ENCODE peak calls at places on chromosomes 6 and 20, in six cellular contexts. O is cardiac muscle cell; W is suprapubic skin; X is CD8-positive, alpha-beta T cell; S is psoas muscle; F is lower lobe of right lung. B is an unnamed sample.

GRCh38 chr6:47724300-47724699 is 25.9 kb downstream of the ADGRF4 start:
- DNase-seq in W (no peak), S (no peak), O (no peak), X (no peak), F (no peak), B (no peak)

GRCh38 chr6:151391021-151391470 is 313 bp downstream of the ZBTB2 start:
- DNase-seq in S (peak; percentile 93), X (peak; percentile 79), F (peak; percentile 83), W (peak; percentile 88), O (peak; percentile 79), B (peak; percentile 80)

GRCh38 chr6:77298298-77298697 is 165.0 kb downstream of the HTR1B start:
- DNase-seq in W (no peak), F (no peak), O (no peak), S (no peak), X (no peak), B (no peak)

GRCh38 chr6:53159558-53159957 is 10.9 kb upstream of the GCM1 start:
- DNase-seq in O (peak; percentile 3), W (no peak), F (no peak), X (no peak), S (no peak), B (no peak)

GRCh38 chr20:14470977-14471642 is 133.7 kb upstream of the FLRT3 start:
- DNase-seq in O (no peak), W (no peak), X (no peak), F (no peak), S (no peak), B (no peak)

GRCh38 chr20:32535953-32536823 is 48.9 kb downstream of the NOL4L start:
- DNase-seq in S (peak; percentile 68), W (no peak), F (peak; percentile 61), O (peak; percentile 22), X (peak; percentile 74), B (peak; percentile 80)

GRCh38 chr20:10447028-10447427 is 11.9 kb downstream of the SLX4IP start:
- DNase-seq in S (no peak), X (peak; percentile 42), W (no peak), F (no peak), O (peak; percentile 77), B (peak; percentile 25)

GRCh38 chr6:12173670-12174069 is 116.5 kb upstream of the EDN1 start:
- DNase-seq in W (no peak), S (no peak), O (no peak), F (no peak), X (no peak), B (no peak)

GRCh38 chr20:35988910-35989463 is 20.6 kb downstream of the CNBD2 start:
- DNase-seq in O (peak; percentile 44), X (no peak), F (no peak), W (no peak), S (no peak), B (no peak)

GRCh38 chr20:63860325-63861051 is 810 bp upstream of the ABHD16B start:
- DNase-seq in S (no peak), F (peak; percentile 71), X (no peak), W (peak; percentile 63), O (no peak), B (no peak)

GRCh38 chr20:48278961-48279481 is 493.7 kb upstream of the SULF2 start:
- DNase-seq in O (peak; percentile 72), X (no peak), S (no peak), F (no peak), W (no peak), B (no peak)

GRCh38 chr20:31712564-31713311 is 9.9 kb downstream of the BCL2L1 start:
- DNase-seq in X (no peak), O (peak; percentile 93), F (peak; percentile 84), S (peak; percentile 90), W (peak; percentile 96), B (no peak)

GRCh38 chr20:48846516-48847492 is 19.0 kb upstream of the PREX1 start:
- DNase-seq in S (no peak), X (no peak), F (no peak), O (peak; percentile 64), W (no peak), B (no peak)

GRCh38 chr6:30556964-30557682 is at the start of gene PRR3:
- DNase-seq in F (peak; percentile 88), W (peak; percentile 90), O (peak; percentile 84), S (peak; percentile 90), X (peak; percentile 58), B (peak; percentile 72)

GRCh38 chr20:58718121-58718563 is 25.5 kb downstream of the NPEPL1 start:
- DNase-seq in F (no peak), O (no peak), W (peak; percentile 50), S (peak; percentile 37), X (no peak), B (no peak)

GRCh38 chr6:96301023-96301422 is 220.6 kb upstream of the UFL1 start:
- DNase-seq in W (no peak), F (no peak), O (no peak), S (no peak), X (no peak), B (no peak)

GRCh38 chr20:35171753-35172433 is at the start of gene PROCR:
- DNase-seq in X (no peak), W (peak; percentile 92), O (peak; percentile 95), S (peak; percentile 88), F (peak; percentile 82), B (no peak)

GRCh38 chr6:152720964-152721363 is 23.3 kb downstream of the MYCT1 start:
- DNase-seq in F (no peak), W (no peak), S (no peak), X (no peak), O (no peak), B (no peak)

GRCh38 chr20:51966296-51966971 is 164.1 kb upstream of the SALL4 start:
- DNase-seq in X (no peak), S (peak; percentile 51), F (no peak), O (peak; percentile 84), W (no peak), B (no peak)

GRCh38 chr6:89942601-89943000 is 48.3 kb downstream of the GJA10 start:
- DNase-seq in X (no peak), S (no peak), O (no peak), W (no peak), F (no peak), B (no peak)

GRCh38 chr20:5969348-5969935 is 19.0 kb downstream of the MCM8 start:
- DNase-seq in W (no peak), S (no peak), F (no peak), O (no peak), X (no peak), B (no peak)

GRCh38 chr20:15446373-15446772 is 1109.0 kb upstream of the FLRT3 start:
- DNase-seq in S (peak; percentile 53), F (no peak), W (no peak), X (no peak), O (no peak), B (no peak)

GRCh38 chr20:52972190-52972937 is at the start of gene TSHZ2:
- DNase-seq in S (peak; percentile 74), W (peak; percentile 77), O (peak; percentile 72), X (no peak), F (no peak), B (peak; percentile 13)

GRCh38 chr6:160138839-160139419 is 17.3 kb downstream of the SLC22A1 start:
- DNase-seq in W (no peak), X (no peak), F (no peak), O (no peak), S (no peak), B (no peak)

GRCh38 chr20:14434379-14435136 is 97.1 kb upstream of the FLRT3 start:
- DNase-seq in O (no peak), X (no peak), W (no peak), S (no peak), F (no peak), B (no peak)

GRCh38 chr6:169969372-169970099 is 218.1 kb downstream of the ERMARD start:
- DNase-seq in X (no peak), O (no peak), W (peak; percentile 35), S (no peak), F (no peak), B (no peak)

GRCh38 chr6:35300848-35301247 is 3.2 kb downstream of the DEF6 start:
- DNase-seq in W (peak; percentile 51), X (peak; percentile 40), O (no peak), F (no peak), S (no peak), B (peak; percentile 42)

GRCh38 chr6:35299674-35300073 is 2.1 kb downstream of the DEF6 start:
- DNase-seq in W (peak; percentile 67), O (no peak), S (no peak), X (no peak), F (peak; percentile 67), B (no peak)

GRCh38 chr6:35297541-35298481 is at the start of gene DEF6:
- DNase-seq in W (peak; percentile 82), S (peak; percentile 83), X (peak; percentile 83), F (peak; percentile 92), O (peak; percentile 90), B (peak; percentile 81)

GRCh38 chr6:35296931-35297330 is 687 bp upstream of the DEF6 start:
- DNase-seq in S (no peak), X (no peak), W (no peak), F (no peak), O (no peak), B (no peak)

GRCh38 chr6:35298625-35299140 is 1.1 kb downstream of the DEF6 start:
- DNase-seq in X (no peak), W (peak; percentile 38), O (no peak), F (no peak), S (no peak), B (no peak)
- H3K4me3 ChIP-seq in X (peak overlapping the region; percentile 99), W (peak overlapping the region; percentile 60), O (no peak overlapping the region), F (peak overlapping the region; percentile 61), S (peak overlapping the region; percentile 58), B (peak overlapping the region; percentile 91)

GRCh38 chr20:18331694-18332093 is 43.4 kb downstream of the ZNF133 start:
- DNase-seq in S (no peak), W (no peak), X (no peak), F (no peak), O (no peak), B (no peak)
- H3K9me3 ChIP-seq in S (peaks cover 44% of the 10 kb centered on the region), W (peaks cover 26% of the 10 kb centered on the region), X (peaks cover 6% of the 10 kb centered on the region), F (peaks cover 22% of the 10 kb centered on the region), O (no peaks in the 10 kb centered on the region), B (no peaks in the 10 kb centered on the region)

GRCh38 chr6:156946370-156946936 is 169.3 kb downstream of the ARID1B start:
- DNase-seq in X (no peak), S (no peak), F (no peak), W (no peak), O (no peak), B (no peak)
- H3K4me1 ChIP-seq in X (peaks cover 4% of the 10 kb centered on the region), S (peaks cover 80% of the 10 kb centered on the region), F (peaks cover 30% of the 10 kb centered on the region), W (peaks cover 33% of the 10 kb centered on the region), O (peaks cover 8% of the 10 kb centered on the region), B (no peaks in the 10 kb centered on the region)

GRCh38 chr6:10409766-10410209 is 5.1 kb downstream of the TFAP2A start:
- DNase-seq in X (no peak), W (no peak), O (no peak), F (no peak), S (no peak), B (no peak)
- H3K4me3 ChIP-seq in X (no peak overlapping the region), W (peak overlapping the region; percentile 83), O (no peak overlapping the region), F (no peak overlapping the region), S (no peak overlapping the region), B (no peak overlapping the region)

DNA sequence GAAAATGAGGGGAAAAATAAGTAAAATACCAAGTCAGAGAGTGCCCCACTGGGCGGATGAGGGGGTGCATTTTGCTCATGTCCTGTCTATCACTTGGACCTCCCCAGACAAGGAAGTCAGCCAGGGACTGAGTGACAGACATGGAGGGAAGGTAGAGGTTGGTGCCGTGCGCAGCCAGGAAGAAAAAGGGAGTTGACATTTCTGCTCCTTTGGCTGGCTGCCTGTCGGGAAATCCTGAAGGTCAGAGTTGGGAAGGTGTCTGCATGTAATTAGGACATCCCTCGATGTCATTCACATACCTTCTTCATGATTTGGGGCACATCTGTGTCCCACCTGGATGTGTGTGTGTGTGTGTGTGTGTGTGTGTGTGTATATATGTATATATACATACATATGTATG is 8.9 kb downstream of the GUCA1A start:
- DNase-seq in O (no peak), W (no peak), X (no peak), F (no peak), S (no peak), B (no peak)
- H3K9me3 ChIP-seq in O (no peaks in the 10 kb centered on the region), W (no peaks in the 10 kb centered on the region), X (no peaks in the 10 kb centered on the region), F (no peaks in the 10 kb centered on the region), S (no peaks in the 10 kb centered on the region), B (no peaks in the 10 kb centered on the region)